ENCODE peak calls at places on chromosomes 5 and 9, in eight cellular contexts. One of them, this sample, is unnamed.

GRCh38 chr9:32251539-32251938 is 132.9 kb upstream of the ACO1 start:
- DNase-seq in activated CD4-positive, alpha-beta T cell treated with anti-CD3 and anti-CD28 coated beads, Interleukin-2, amount 50 U/mL, for 1 hour: peak; percentile 16
- DNase-seq in DMS79 treated with DMSO at 0.1 percent for 48 hours: peak; percentile 8
- DNase-seq in fibroblast of pulmonary artery: peak; percentile 62
- DNase-seq in NCI-H226: peak; percentile 26
- DNase-seq in PC-9: peak; percentile 35
- DNase-seq in germinal center: no peak
- DNase-seq in AG04449: no peak
- DNase-seq in this sample: peak; percentile 11

GRCh38 chr9:123548749-123549545 is 192.9 kb downstream of the CRB2 start:
- DNase-seq in activated CD4-positive, alpha-beta T cell treated with anti-CD3 and anti-CD28 coated beads, Interleukin-2, amount 50 U/mL, for 1 hour: no peak
- DNase-seq in DMS79 treated with DMSO at 0.1 percent for 48 hours: no peak
- DNase-seq in fibroblast of pulmonary artery: peak; percentile 42
- DNase-seq in NCI-H226: no peak
- DNase-seq in PC-9: no peak
- DNase-seq in germinal center: no peak
- DNase-seq in AG04449: no peak
- DNase-seq in this sample: no peak

GRCh38 chr9:88538311-88539085 is 3.5 kb downstream of the NXNL2 start:
- DNase-seq in activated CD4-positive, alpha-beta T cell treated with anti-CD3 and anti-CD28 coated beads, Interleukin-2, amount 50 U/mL, for 1 hour: no peak
- DNase-seq in DMS79 treated with DMSO at 0.1 percent for 48 hours: no peak
- DNase-seq in fibroblast of pulmonary artery: no peak
- DNase-seq in NCI-H226: no peak
- DNase-seq in PC-9: no peak
- DNase-seq in germinal center: no peak
- DNase-seq in AG04449: no peak
- DNase-seq in this sample: no peak

GRCh38 chr5:160064979-160065619 is 54.2 kb downstream of the PWWP2A start:
- DNase-seq in activated CD4-positive, alpha-beta T cell treated with anti-CD3 and anti-CD28 coated beads, Interleukin-2, amount 50 U/mL, for 1 hour: no peak
- DNase-seq in DMS79 treated with DMSO at 0.1 percent for 48 hours: no peak
- DNase-seq in fibroblast of pulmonary artery: no peak
- DNase-seq in NCI-H226: no peak
- DNase-seq in PC-9: peak; percentile 70
- DNase-seq in germinal center: no peak
- DNase-seq in AG04449: no peak
- DNase-seq in this sample: no peak

GRCh38 chr9:114085404-114085803 is 7.3 kb upstream of the AMBP start:
- DNase-seq in activated CD4-positive, alpha-beta T cell treated with anti-CD3 and anti-CD28 coated beads, Interleukin-2, amount 50 U/mL, for 1 hour: no peak
- DNase-seq in DMS79 treated with DMSO at 0.1 percent for 48 hours: no peak
- DNase-seq in fibroblast of pulmonary artery: no peak
- DNase-seq in NCI-H226: no peak
- DNase-seq in PC-9: no peak
- DNase-seq in germinal center: no peak
- DNase-seq in AG04449: no peak
- DNase-seq in this sample: no peak

GRCh38 chr5:36242534-36243144 is 914 bp upstream of the NADK2 start:
- DNase-seq in activated CD4-positive, alpha-beta T cell treated with anti-CD3 and anti-CD28 coated beads, Interleukin-2, amount 50 U/mL, for 1 hour: no peak
- DNase-seq in DMS79 treated with DMSO at 0.1 percent for 48 hours: no peak
- DNase-seq in fibroblast of pulmonary artery: no peak
- DNase-seq in NCI-H226: no peak
- DNase-seq in PC-9: peak; percentile 30
- DNase-seq in germinal center: peak; percentile 5
- DNase-seq in AG04449: no peak
- DNase-seq in this sample: no peak

GRCh38 chr5:120293796-120294195 is 170.3 kb upstream of the PRR16 start:
- DNase-seq in activated CD4-positive, alpha-beta T cell treated with anti-CD3 and anti-CD28 coated beads, Interleukin-2, amount 50 U/mL, for 1 hour: no peak
- DNase-seq in DMS79 treated with DMSO at 0.1 percent for 48 hours: no peak
- DNase-seq in fibroblast of pulmonary artery: peak; percentile 35
- DNase-seq in NCI-H226: no peak
- DNase-seq in PC-9: no peak
- DNase-seq in germinal center: no peak
- DNase-seq in AG04449: peak; percentile 75
- DNase-seq in this sample: no peak

GRCh38 chr9:4365055-4365454 is 65.2 kb upstream of the GLIS3 start:
- DNase-seq in activated CD4-positive, alpha-beta T cell treated with anti-CD3 and anti-CD28 coated beads, Interleukin-2, amount 50 U/mL, for 1 hour: no peak
- DNase-seq in DMS79 treated with DMSO at 0.1 percent for 48 hours: no peak
- DNase-seq in fibroblast of pulmonary artery: no peak
- DNase-seq in NCI-H226: no peak
- DNase-seq in PC-9: no peak
- DNase-seq in germinal center: no peak
- DNase-seq in AG04449: no peak
- DNase-seq in this sample: no peak

GRCh38 chr5:79512692-79513518 is 1.0 kb downstream of the HOMER1 start:
- DNase-seq in activated CD4-positive, alpha-beta T cell treated with anti-CD3 and anti-CD28 coated beads, Interleukin-2, amount 50 U/mL, for 1 hour: peak; percentile 3
- DNase-seq in DMS79 treated with DMSO at 0.1 percent for 48 hours: peak; percentile 54
- DNase-seq in fibroblast of pulmonary artery: peak; percentile 41
- DNase-seq in NCI-H226: no peak
- DNase-seq in PC-9: no peak
- DNase-seq in germinal center: no peak
- DNase-seq in AG04449: no peak
- DNase-seq in this sample: no peak

GRCh38 chr9:700365-701282 is 140.9 kb upstream of the DMRT1 start:
- DNase-seq in activated CD4-positive, alpha-beta T cell treated with anti-CD3 and anti-CD28 coated beads, Interleukin-2, amount 50 U/mL, for 1 hour: no peak
- DNase-seq in DMS79 treated with DMSO at 0.1 percent for 48 hours: peak; percentile 35
- DNase-seq in fibroblast of pulmonary artery: no peak
- DNase-seq in NCI-H226: no peak
- DNase-seq in PC-9: no peak
- DNase-seq in germinal center: no peak
- DNase-seq in AG04449: no peak
- DNase-seq in this sample: no peak

GRCh38 chr5:113122053-113122452 is 145.5 kb downstream of the DCP2 start:
- DNase-seq in activated CD4-positive, alpha-beta T cell treated with anti-CD3 and anti-CD28 coated beads, Interleukin-2, amount 50 U/mL, for 1 hour: no peak
- DNase-seq in DMS79 treated with DMSO at 0.1 percent for 48 hours: no peak
- DNase-seq in fibroblast of pulmonary artery: peak; percentile 93
- DNase-seq in NCI-H226: peak; percentile 71
- DNase-seq in PC-9: no peak
- DNase-seq in germinal center: no peak
- DNase-seq in AG04449: peak; percentile 70
- DNase-seq in this sample: no peak

GRCh38 chr5:58871648-58872242 is 288.9 kb downstream of the RAB3C start:
- DNase-seq in activated CD4-positive, alpha-beta T cell treated with anti-CD3 and anti-CD28 coated beads, Interleukin-2, amount 50 U/mL, for 1 hour: no peak
- DNase-seq in DMS79 treated with DMSO at 0.1 percent for 48 hours: no peak
- DNase-seq in fibroblast of pulmonary artery: peak; percentile 68
- DNase-seq in NCI-H226: no peak
- DNase-seq in PC-9: peak; percentile 42
- DNase-seq in germinal center: peak; percentile 18
- DNase-seq in AG04449: no peak
- DNase-seq in this sample: peak; percentile 12

GRCh38 chr5:94785111-94785510 is 166.6 kb downstream of the SLF1 start:
- DNase-seq in activated CD4-positive, alpha-beta T cell treated with anti-CD3 and anti-CD28 coated beads, Interleukin-2, amount 50 U/mL, for 1 hour: no peak
- DNase-seq in DMS79 treated with DMSO at 0.1 percent for 48 hours: peak; percentile 41
- DNase-seq in fibroblast of pulmonary artery: peak; percentile 8
- DNase-seq in NCI-H226: no peak
- DNase-seq in PC-9: no peak
- DNase-seq in germinal center: no peak
- DNase-seq in AG04449: no peak
- DNase-seq in this sample: no peak

GRCh38 chr5:163504091-163504931 is 1.1 kb upstream of the MAT2B start:
- DNase-seq in activated CD4-positive, alpha-beta T cell treated with anti-CD3 and anti-CD28 coated beads, Interleukin-2, amount 50 U/mL, for 1 hour: no peak
- DNase-seq in DMS79 treated with DMSO at 0.1 percent for 48 hours: peak; percentile 42
- DNase-seq in fibroblast of pulmonary artery: peak; percentile 59
- DNase-seq in NCI-H226: no peak
- DNase-seq in PC-9: peak; percentile 50
- DNase-seq in germinal center: peak; percentile 18
- DNase-seq in AG04449: no peak
- DNase-seq in this sample: no peak

GRCh38 chr5:5667136-5667554 is 244.7 kb downstream of the ICE1 start:
- DNase-seq in activated CD4-positive, alpha-beta T cell treated with anti-CD3 and anti-CD28 coated beads, Interleukin-2, amount 50 U/mL, for 1 hour: no peak
- DNase-seq in DMS79 treated with DMSO at 0.1 percent for 48 hours: no peak
- DNase-seq in fibroblast of pulmonary artery: no peak
- DNase-seq in NCI-H226: peak; percentile 67
- DNase-seq in PC-9: peak; percentile 39
- DNase-seq in germinal center: no peak
- DNase-seq in AG04449: no peak
- DNase-seq in this sample: no peak

GRCh38 chr9:137218754-137219271 is 3.2 kb downstream of the RNF208 start:
- DNase-seq in activated CD4-positive, alpha-beta T cell treated with anti-CD3 and anti-CD28 coated beads, Interleukin-2, amount 50 U/mL, for 1 hour: no peak
- DNase-seq in DMS79 treated with DMSO at 0.1 percent for 48 hours: no peak
- DNase-seq in fibroblast of pulmonary artery: peak; percentile 60
- DNase-seq in NCI-H226: peak; percentile 70
- DNase-seq in PC-9: peak; percentile 82
- DNase-seq in germinal center: no peak
- DNase-seq in AG04449: no peak
- DNase-seq in this sample: no peak

GRCh38 chr5:131303537-131303936 is 39.7 kb downstream of the CDC42SE2 start:
- DNase-seq in activated CD4-positive, alpha-beta T cell treated with anti-CD3 and anti-CD28 coated beads, Interleukin-2, amount 50 U/mL, for 1 hour: no peak
- DNase-seq in DMS79 treated with DMSO at 0.1 percent for 48 hours: no peak
- DNase-seq in fibroblast of pulmonary artery: peak; percentile 77
- DNase-seq in NCI-H226: peak; percentile 44
- DNase-seq in PC-9: peak; percentile 36
- DNase-seq in germinal center: no peak
- DNase-seq in AG04449: peak; percentile 38
- DNase-seq in this sample: no peak

GRCh38 chr5:78008356-78008967 is 232.3 kb upstream of the TBCA start:
- DNase-seq in activated CD4-positive, alpha-beta T cell treated with anti-CD3 and anti-CD28 coated beads, Interleukin-2, amount 50 U/mL, for 1 hour: no peak
- DNase-seq in DMS79 treated with DMSO at 0.1 percent for 48 hours: peak; percentile 16
- DNase-seq in fibroblast of pulmonary artery: peak; percentile 68
- DNase-seq in NCI-H226: no peak
- DNase-seq in PC-9: no peak
- DNase-seq in germinal center: no peak
- DNase-seq in AG04449: no peak
- DNase-seq in this sample: no peak

GRCh38 chr5:179766021-179766725 is 27.6 kb upstream of the LTC4S start:
- DNase-seq in activated CD4-positive, alpha-beta T cell treated with anti-CD3 and anti-CD28 coated beads, Interleukin-2, amount 50 U/mL, for 1 hour: no peak
- DNase-seq in DMS79 treated with DMSO at 0.1 percent for 48 hours: no peak
- DNase-seq in fibroblast of pulmonary artery: peak; percentile 44
- DNase-seq in NCI-H226: no peak
- DNase-seq in PC-9: no peak
- DNase-seq in germinal center: no peak
- DNase-seq in AG04449: no peak
- DNase-seq in this sample: no peak

GRCh38 chr5:95178046-95178651 is 106.7 kb downstream of the MCTP1 start:
- DNase-seq in activated CD4-positive, alpha-beta T cell treated with anti-CD3 and anti-CD28 coated beads, Interleukin-2, amount 50 U/mL, for 1 hour: no peak
- DNase-seq in DMS79 treated with DMSO at 0.1 percent for 48 hours: no peak
- DNase-seq in fibroblast of pulmonary artery: peak; percentile 17
- DNase-seq in NCI-H226: peak; percentile 17
- DNase-seq in PC-9: no peak
- DNase-seq in germinal center: no peak
- DNase-seq in AG04449: peak; percentile 33
- DNase-seq in this sample: no peak

GRCh38 chr5:115584501-115584900 is 17.8 kb downstream of the TICAM2 start:
- DNase-seq in activated CD4-positive, alpha-beta T cell treated with anti-CD3 and anti-CD28 coated beads, Interleukin-2, amount 50 U/mL, for 1 hour: no peak
- DNase-seq in DMS79 treated with DMSO at 0.1 percent for 48 hours: no peak
- DNase-seq in fibroblast of pulmonary artery: no peak
- DNase-seq in NCI-H226: no peak
- DNase-seq in PC-9: no peak
- DNase-seq in germinal center: no peak
- DNase-seq in AG04449: no peak
- DNase-seq in this sample: no peak

GRCh38 chr5:95838001-95838520 is 15.5 kb upstream of the GLRX start:
- DNase-seq in activated CD4-positive, alpha-beta T cell treated with anti-CD3 and anti-CD28 coated beads, Interleukin-2, amount 50 U/mL, for 1 hour: no peak
- DNase-seq in DMS79 treated with DMSO at 0.1 percent for 48 hours: no peak
- DNase-seq in fibroblast of pulmonary artery: no peak
- DNase-seq in NCI-H226: no peak
- DNase-seq in PC-9: no peak
- DNase-seq in germinal center: no peak
- DNase-seq in AG04449: no peak
- DNase-seq in this sample: no peak

GRCh38 chr5:94467560-94468504 is 150.6 kb downstream of the KIAA0825 start:
- DNase-seq in activated CD4-positive, alpha-beta T cell treated with anti-CD3 and anti-CD28 coated beads, Interleukin-2, amount 50 U/mL, for 1 hour: no peak
- DNase-seq in DMS79 treated with DMSO at 0.1 percent for 48 hours: no peak
- DNase-seq in fibroblast of pulmonary artery: no peak
- DNase-seq in NCI-H226: no peak
- DNase-seq in PC-9: no peak
- DNase-seq in germinal center: no peak
- DNase-seq in AG04449: no peak
- DNase-seq in this sample: no peak

GRCh38 chr5:54997081-54997480 is 11.7 kb upstream of the ESM1 start:
- DNase-seq in activated CD4-positive, alpha-beta T cell treated with anti-CD3 and anti-CD28 coated beads, Interleukin-2, amount 50 U/mL, for 1 hour: no peak
- DNase-seq in DMS79 treated with DMSO at 0.1 percent for 48 hours: no peak
- DNase-seq in fibroblast of pulmonary artery: no peak
- DNase-seq in NCI-H226: no peak
- DNase-seq in PC-9: no peak
- DNase-seq in germinal center: no peak
- DNase-seq in AG04449: no peak
- DNase-seq in this sample: no peak

GRCh38 chr5:18992264-18992663 is 995.7 kb downstream of the CDH18 start:
- DNase-seq in activated CD4-positive, alpha-beta T cell treated with anti-CD3 and anti-CD28 coated beads, Interleukin-2, amount 50 U/mL, for 1 hour: no peak
- DNase-seq in DMS79 treated with DMSO at 0.1 percent for 48 hours: no peak
- DNase-seq in fibroblast of pulmonary artery: no peak
- DNase-seq in NCI-H226: no peak
- DNase-seq in PC-9: no peak
- DNase-seq in germinal center: no peak
- DNase-seq in AG04449: no peak
- DNase-seq in this sample: no peak

GRCh38 chr9:127913682-127914081 is 3.2 kb downstream of the ST6GALNAC4 start:
- DNase-seq in activated CD4-positive, alpha-beta T cell treated with anti-CD3 and anti-CD28 coated beads, Interleukin-2, amount 50 U/mL, for 1 hour: no peak
- DNase-seq in DMS79 treated with DMSO at 0.1 percent for 48 hours: no peak
- DNase-seq in fibroblast of pulmonary artery: no peak
- DNase-seq in NCI-H226: no peak
- DNase-seq in PC-9: no peak
- DNase-seq in germinal center: no peak
- DNase-seq in AG04449: no peak
- DNase-seq in this sample: no peak

GRCh38 chr5:86786955-86787354 is 169.2 kb downstream of the COX7C start:
- DNase-seq in activated CD4-positive, alpha-beta T cell treated with anti-CD3 and anti-CD28 coated beads, Interleukin-2, amount 50 U/mL, for 1 hour: no peak
- DNase-seq in DMS79 treated with DMSO at 0.1 percent for 48 hours: no peak
- DNase-seq in fibroblast of pulmonary artery: no peak
- DNase-seq in NCI-H226: no peak
- DNase-seq in PC-9: no peak
- DNase-seq in germinal center: no peak
- DNase-seq in AG04449: no peak
- DNase-seq in this sample: no peak

GRCh38 chr5:56620903-56621680 is 194.3 kb upstream of the MAP3K1 start:
- DNase-seq in activated CD4-positive, alpha-beta T cell treated with anti-CD3 and anti-CD28 coated beads, Interleukin-2, amount 50 U/mL, for 1 hour: no peak
- DNase-seq in DMS79 treated with DMSO at 0.1 percent for 48 hours: no peak
- DNase-seq in fibroblast of pulmonary artery: peak; percentile 78
- DNase-seq in NCI-H226: peak; percentile 70
- DNase-seq in PC-9: no peak
- DNase-seq in germinal center: no peak
- DNase-seq in AG04449: no peak
- DNase-seq in this sample: no peak

GRCh38 chr5:53422539-53422938 is 57.9 kb upstream of the FST start:
- DNase-seq in activated CD4-positive, alpha-beta T cell treated with anti-CD3 and anti-CD28 coated beads, Interleukin-2, amount 50 U/mL, for 1 hour: no peak
- DNase-seq in DMS79 treated with DMSO at 0.1 percent for 48 hours: no peak
- DNase-seq in fibroblast of pulmonary artery: peak; percentile 95
- DNase-seq in NCI-H226: peak; percentile 85
- DNase-seq in PC-9: no peak
- DNase-seq in germinal center: no peak
- DNase-seq in AG04449: peak; percentile 74
- DNase-seq in this sample: no peak

GRCh38 chr5:151596839-151597539 is 5.9 kb upstream of the FAT2 start:
- DNase-seq in activated CD4-positive, alpha-beta T cell treated with anti-CD3 and anti-CD28 coated beads, Interleukin-2, amount 50 U/mL, for 1 hour: no peak
- DNase-seq in DMS79 treated with DMSO at 0.1 percent for 48 hours: no peak
- DNase-seq in fibroblast of pulmonary artery: no peak
- DNase-seq in NCI-H226: peak; percentile 33
- DNase-seq in PC-9: peak; percentile 61
- DNase-seq in germinal center: no peak
- DNase-seq in AG04449: no peak
- DNase-seq in this sample: no peak

GRCh38 chr9:93299418-93300174 is 115.7 kb downstream of the WNK2 start:
- DNase-seq in activated CD4-positive, alpha-beta T cell treated with anti-CD3 and anti-CD28 coated beads, Interleukin-2, amount 50 U/mL, for 1 hour: no peak
- DNase-seq in DMS79 treated with DMSO at 0.1 percent for 48 hours: no peak
- DNase-seq in fibroblast of pulmonary artery: no peak
- DNase-seq in NCI-H226: no peak
- DNase-seq in PC-9: no peak
- DNase-seq in germinal center: no peak
- DNase-seq in AG04449: no peak
- DNase-seq in this sample: no peak

GRCh38 chr9:70013598-70014196 is 30.0 kb upstream of the MAMDC2 start:
- DNase-seq in activated CD4-positive, alpha-beta T cell treated with anti-CD3 and anti-CD28 coated beads, Interleukin-2, amount 50 U/mL, for 1 hour: no peak
- DNase-seq in DMS79 treated with DMSO at 0.1 percent for 48 hours: no peak
- DNase-seq in fibroblast of pulmonary artery: peak; percentile 60
- DNase-seq in NCI-H226: peak; percentile 87
- DNase-seq in PC-9: peak; percentile 65
- DNase-seq in germinal center: no peak
- DNase-seq in AG04449: no peak
- DNase-seq in this sample: no peak